ENCODE peak calls at places on chromosome 18, in eight cellular contexts. One of them, this sample, is unnamed.

GRCh38 chr18:76621782-76622495 is 126.9 kb upstream of the ZNF516 start:
- DNase-seq in kidney: no peak
- DNase-seq in AG04449: no peak
- DNase-seq in astrocyte of the spinal cord: peak; percentile 31
- DNase-seq in osteoblast: peak; percentile 83
- DNase-seq in CD8-positive, alpha-beta memory T cell: no peak
- DNase-seq in MM.1S: no peak
- DNase-seq in vagina: no peak
- DNase-seq in this sample: peak; percentile 82

GRCh38 chr18:22211660-22212059 is 42.3 kb downstream of the GATA6 start:
- DNase-seq in kidney: no peak
- DNase-seq in AG04449: no peak
- DNase-seq in astrocyte of the spinal cord: no peak
- DNase-seq in osteoblast: no peak
- DNase-seq in CD8-positive, alpha-beta memory T cell: no peak
- DNase-seq in MM.1S: no peak
- DNase-seq in vagina: no peak
- DNase-seq in this sample: no peak

GRCh38 chr18:38930881-38931753 is 1365.5 kb upstream of the CELF4 start:
- DNase-seq in kidney: no peak
- DNase-seq in AG04449: no peak
- DNase-seq in astrocyte of the spinal cord: no peak
- DNase-seq in osteoblast: no peak
- DNase-seq in CD8-positive, alpha-beta memory T cell: no peak
- DNase-seq in MM.1S: no peak
- DNase-seq in vagina: no peak
- DNase-seq in this sample: no peak

GRCh38 chr18:79577451-79578395 is 101.9 kb upstream of the CTDP1 start:
- DNase-seq in kidney: peak; percentile 75
- DNase-seq in AG04449: no peak
- DNase-seq in astrocyte of the spinal cord: no peak
- DNase-seq in osteoblast: peak; percentile 82
- DNase-seq in CD8-positive, alpha-beta memory T cell: no peak
- DNase-seq in MM.1S: no peak
- DNase-seq in vagina: no peak
- DNase-seq in this sample: no peak

GRCh38 chr18:45951021-45951714 is 16.0 kb downstream of the EPG5 start:
- DNase-seq in kidney: no peak
- DNase-seq in AG04449: peak; percentile 58
- DNase-seq in astrocyte of the spinal cord: peak; percentile 75
- DNase-seq in osteoblast: peak; percentile 6
- DNase-seq in CD8-positive, alpha-beta memory T cell: no peak
- DNase-seq in MM.1S: no peak
- DNase-seq in vagina: no peak
- DNase-seq in this sample: peak; percentile 82

GRCh38 chr18:34723143-34723542 is 13.0 kb downstream of the DTNA start:
- DNase-seq in kidney: no peak
- DNase-seq in AG04449: no peak
- DNase-seq in astrocyte of the spinal cord: no peak
- DNase-seq in osteoblast: no peak
- DNase-seq in CD8-positive, alpha-beta memory T cell: no peak
- DNase-seq in MM.1S: no peak
- DNase-seq in vagina: no peak
- DNase-seq in this sample: no peak

GRCh38 chr18:38025433-38026038 is 459.9 kb upstream of the CELF4 start:
- DNase-seq in kidney: no peak
- DNase-seq in AG04449: no peak
- DNase-seq in astrocyte of the spinal cord: peak; percentile 42
- DNase-seq in osteoblast: no peak
- DNase-seq in CD8-positive, alpha-beta memory T cell: no peak
- DNase-seq in MM.1S: no peak
- DNase-seq in vagina: no peak
- DNase-seq in this sample: peak; percentile 15

GRCh38 chr18:12657048-12657848 is 659 bp downstream of the SPIRE1 start:
- DNase-seq in kidney: peak; percentile 82
- DNase-seq in AG04449: no peak
- DNase-seq in astrocyte of the spinal cord: peak; percentile 41
- DNase-seq in osteoblast: peak; percentile 88
- DNase-seq in CD8-positive, alpha-beta memory T cell: no peak
- DNase-seq in MM.1S: peak; percentile 19
- DNase-seq in vagina: no peak
- DNase-seq in this sample: no peak

GRCh38 chr18:48979944-48980890 is 29.5 kb upstream of the SMAD7 start:
- DNase-seq in kidney: no peak
- DNase-seq in AG04449: no peak
- DNase-seq in astrocyte of the spinal cord: peak; percentile 27
- DNase-seq in osteoblast: peak; percentile 76
- DNase-seq in CD8-positive, alpha-beta memory T cell: no peak
- DNase-seq in MM.1S: no peak
- DNase-seq in vagina: no peak
- DNase-seq in this sample: no peak

GRCh38 chr18:38481576-38481975 is 916.0 kb upstream of the CELF4 start:
- DNase-seq in kidney: no peak
- DNase-seq in AG04449: no peak
- DNase-seq in astrocyte of the spinal cord: no peak
- DNase-seq in osteoblast: no peak
- DNase-seq in CD8-positive, alpha-beta memory T cell: no peak
- DNase-seq in MM.1S: no peak
- DNase-seq in vagina: no peak
- DNase-seq in this sample: no peak

DNA sequence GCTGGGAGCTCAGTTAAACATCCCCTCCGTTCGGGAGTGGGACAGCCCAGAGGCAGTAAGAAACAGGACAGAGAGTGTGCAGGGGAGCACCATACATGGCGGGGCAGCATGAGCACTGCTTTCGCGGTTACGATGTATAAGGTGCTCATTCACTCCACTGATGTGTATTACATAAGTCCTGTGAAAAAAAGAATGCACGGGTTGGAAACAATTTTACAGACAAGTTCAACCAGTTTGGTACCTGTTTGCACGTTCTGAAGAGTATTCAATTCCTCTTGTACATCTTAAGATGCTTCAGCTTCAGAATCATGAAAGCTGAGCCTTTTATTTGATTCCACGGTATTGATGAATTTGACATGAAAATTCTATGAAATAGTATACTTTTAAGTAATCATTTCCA is 97.8 kb upstream of the NETO1 start:
- DNase-seq in kidney: no peak
- DNase-seq in AG04449: no peak
- DNase-seq in astrocyte of the spinal cord: no peak
- DNase-seq in osteoblast: no peak
- DNase-seq in CD8-positive, alpha-beta memory T cell: no peak
- DNase-seq in MM.1S: no peak
- DNase-seq in vagina: no peak
- DNase-seq in this sample: no peak
- H3K4me3 ChIP-seq in kidney: no peak overlapping the region
- H3K4me3 ChIP-seq in AG04449: no peak overlapping the region
- H3K4me3 ChIP-seq in astrocyte of the spinal cord: no peak overlapping the region
- H3K4me3 ChIP-seq in osteoblast: no peak overlapping the region
- H3K4me3 ChIP-seq in CD8-positive, alpha-beta memory T cell: no peak overlapping the region
- H3K4me3 ChIP-seq in MM.1S: no peak overlapping the region
- H3K4me3 ChIP-seq in vagina: no peak overlapping the region
- H3K4me3 ChIP-seq in this sample: no peak overlapping the region

GRCh38 chr18:28115149-28115550 is 61.8 kb downstream of the CDH2 start:
- DNase-seq in kidney: no peak
- DNase-seq in AG04449: peak; percentile 81
- DNase-seq in astrocyte of the spinal cord: peak; percentile 95
- DNase-seq in osteoblast: no peak
- DNase-seq in CD8-positive, alpha-beta memory T cell: no peak
- DNase-seq in MM.1S: no peak
- DNase-seq in vagina: no peak
- DNase-seq in this sample: peak; percentile 70
- H3K4me3 ChIP-seq in kidney: no peak overlapping the region
- H3K4me3 ChIP-seq in AG04449: peak overlapping the region; percentile 37
- H3K4me3 ChIP-seq in astrocyte of the spinal cord: no peak overlapping the region
- H3K4me3 ChIP-seq in osteoblast: peak overlapping the region; percentile 57
- H3K4me3 ChIP-seq in CD8-positive, alpha-beta memory T cell: no peak overlapping the region
- H3K4me3 ChIP-seq in MM.1S: no peak overlapping the region
- H3K4me3 ChIP-seq in vagina: no peak overlapping the region
- H3K4me3 ChIP-seq in this sample: no peak overlapping the region

DNA sequence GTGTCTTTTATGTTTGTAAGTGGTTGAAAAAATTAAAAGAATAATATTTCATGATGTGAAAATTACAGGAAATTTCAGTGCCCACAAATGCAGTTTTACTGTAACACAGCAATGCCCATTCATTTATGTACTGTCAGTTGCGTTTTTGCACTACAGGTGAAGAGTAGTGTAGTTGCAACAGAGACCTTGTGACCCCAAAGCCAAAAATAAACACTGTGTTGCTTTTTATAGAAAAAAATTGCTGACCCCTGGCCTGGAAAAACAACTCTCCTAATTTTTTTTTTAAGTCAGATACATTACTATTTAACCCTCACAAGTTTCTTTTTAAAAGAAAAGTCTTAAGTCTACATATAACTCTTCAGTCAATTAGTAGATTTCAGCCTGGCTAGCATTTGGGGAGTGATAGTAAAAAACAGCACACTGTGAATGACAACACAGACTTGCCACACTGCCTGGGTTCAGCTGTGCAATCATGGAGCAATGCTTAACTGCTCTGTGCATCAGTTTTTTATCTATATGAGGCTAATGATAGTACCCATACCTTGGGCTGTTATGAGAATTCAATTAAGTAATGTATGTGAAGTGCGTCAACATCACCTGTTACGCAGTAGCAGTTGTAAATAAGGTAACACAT is 8.1 kb downstream of the KLHL14 start:
- DNase-seq in kidney: no peak
- DNase-seq in AG04449: no peak
- DNase-seq in astrocyte of the spinal cord: no peak
- DNase-seq in osteoblast: no peak
- DNase-seq in CD8-positive, alpha-beta memory T cell: no peak
- DNase-seq in MM.1S: no peak
- DNase-seq in vagina: no peak
- DNase-seq in this sample: no peak
- H3K4me3 ChIP-seq in kidney: no peak overlapping the region
- H3K4me3 ChIP-seq in AG04449: no peak overlapping the region
- H3K4me3 ChIP-seq in astrocyte of the spinal cord: no peak overlapping the region
- H3K4me3 ChIP-seq in osteoblast: no peak overlapping the region
- H3K4me3 ChIP-seq in CD8-positive, alpha-beta memory T cell: no peak overlapping the region
- H3K4me3 ChIP-seq in MM.1S: no peak overlapping the region
- H3K4me3 ChIP-seq in vagina: no peak overlapping the region
- H3K4me3 ChIP-seq in this sample: no peak overlapping the region

DNA sequence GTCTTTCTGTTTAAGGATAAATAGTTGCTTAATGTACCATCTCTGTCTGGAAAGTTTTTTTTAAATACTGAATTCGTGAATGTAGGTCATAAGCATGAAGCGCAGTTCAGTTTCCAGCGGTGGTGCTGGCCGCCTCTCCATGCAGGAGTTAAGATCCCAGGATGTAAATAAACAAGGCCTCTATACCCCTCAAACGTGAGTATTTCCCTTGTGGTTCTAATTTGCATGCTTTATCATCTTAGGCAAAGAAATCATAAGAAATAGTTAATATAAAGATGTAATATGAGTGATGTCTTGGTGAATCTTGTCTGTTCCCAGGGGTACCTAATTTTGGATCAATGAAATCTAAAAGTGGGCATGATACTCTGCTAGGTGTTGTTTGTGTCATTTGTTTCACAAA is 1.5 kb downstream of the NDC80 start:
- DNase-seq in kidney: no peak
- DNase-seq in AG04449: no peak
- DNase-seq in astrocyte of the spinal cord: no peak
- DNase-seq in osteoblast: no peak
- DNase-seq in CD8-positive, alpha-beta memory T cell: no peak
- DNase-seq in MM.1S: no peak
- DNase-seq in vagina: no peak
- DNase-seq in this sample: no peak
- H3K4me3 ChIP-seq in kidney: no peak overlapping the region
- H3K4me3 ChIP-seq in AG04449: peak overlapping the region; percentile 67
- H3K4me3 ChIP-seq in astrocyte of the spinal cord: peak overlapping the region; percentile 85
- H3K4me3 ChIP-seq in osteoblast: peak overlapping the region; percentile 93
- H3K4me3 ChIP-seq in CD8-positive, alpha-beta memory T cell: no peak overlapping the region
- H3K4me3 ChIP-seq in MM.1S: peak overlapping the region; percentile 87
- H3K4me3 ChIP-seq in vagina: no peak overlapping the region
- H3K4me3 ChIP-seq in this sample: peak overlapping the region; percentile 7

DNA sequence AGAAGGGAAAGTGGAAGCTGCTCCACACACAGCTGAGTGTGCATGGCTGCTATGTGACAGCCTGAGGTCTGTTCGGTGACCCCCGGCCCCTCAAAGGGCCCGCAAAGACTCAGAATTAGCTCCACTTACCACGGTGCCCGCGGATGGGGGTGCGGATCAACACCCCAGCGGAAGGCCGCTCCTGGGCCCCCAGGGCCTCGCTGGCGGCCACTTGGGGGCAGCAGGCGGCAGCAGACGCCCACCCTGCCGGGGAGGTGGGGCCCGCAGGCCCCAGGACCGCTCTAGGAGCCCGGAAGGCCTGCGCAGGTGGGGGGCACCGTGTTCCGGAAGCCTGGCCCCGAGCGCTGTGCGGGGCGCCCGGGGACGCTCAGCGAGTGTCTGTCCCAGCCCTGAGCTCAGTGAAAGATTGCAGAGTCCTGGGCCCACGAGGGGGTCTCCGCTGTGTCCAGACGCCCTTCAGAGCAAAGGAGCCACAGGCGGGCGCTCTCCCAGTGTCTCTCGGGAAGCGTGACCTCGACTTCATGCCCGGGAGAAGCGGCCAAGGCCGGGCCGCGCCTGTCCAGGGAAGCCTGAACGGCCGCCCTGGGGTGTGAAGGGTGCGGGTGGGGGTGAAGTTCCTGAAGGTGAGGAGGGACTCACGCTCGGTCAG is 118.6 kb downstream of the VAPA start:
- DNase-seq in kidney: peak; percentile 82
- DNase-seq in AG04449: no peak
- DNase-seq in astrocyte of the spinal cord: no peak
- DNase-seq in osteoblast: no peak
- DNase-seq in CD8-positive, alpha-beta memory T cell: no peak
- DNase-seq in MM.1S: no peak
- DNase-seq in vagina: no peak
- DNase-seq in this sample: no peak
- H3K4me3 ChIP-seq in kidney: peak overlapping the region; percentile 42
- H3K4me3 ChIP-seq in AG04449: no peak overlapping the region
- H3K4me3 ChIP-seq in astrocyte of the spinal cord: no peak overlapping the region
- H3K4me3 ChIP-seq in osteoblast: no peak overlapping the region
- H3K4me3 ChIP-seq in CD8-positive, alpha-beta memory T cell: no peak overlapping the region
- H3K4me3 ChIP-seq in MM.1S: no peak overlapping the region
- H3K4me3 ChIP-seq in vagina: no peak overlapping the region
- H3K4me3 ChIP-seq in this sample: no peak overlapping the region